ENCODE peak calls at places on chromosomes 16 and 17, in four cellular contexts. U is astrocyte, H is endodermal cell, N is IMR-90. I is an unnamed sample. For H3K4me1, the result is how much of the 10 kb centered on the place peaks cover.

GRCh38 chr17:72683506-72684404 is 408.7 kb downstream of the SLC39A11 start:
- DNase-seq in U (peak), H (peak), N (peak), I (no peak)

GRCh38 chr16:47853635-47854034 is 302.2 kb downstream of the ABCC12 start:
- DNase-seq in U (no peak), H (no peak), N (no peak), I (no peak)

GRCh38 chr17:81723651-81724209 is 11.6 kb downstream of the SLC25A10 start:
- DNase-seq in U (no peak), H (no peak), N (no peak), I (no peak)

GRCh38 chr16:73277066-73277465 is 229.1 kb upstream of the ZFHX3 start:
- DNase-seq in U (no peak), H (no peak), N (no peak), I (no peak)

GRCh38 chr16:84885024-84885910 is 65.5 kb downstream of the CRISPLD2 start:
- DNase-seq in U (peak), H (peak), N (no peak), I (no peak)

GRCh38 chr17:65389426-65389825 is 172.0 kb downstream of the AXIN2 start:
- DNase-seq in U (peak), H (no peak), N (peak), I (no peak)

GRCh38 chr17:74354123-74354522 is 7.5 kb downstream of the BTBD17 start:
- DNase-seq in U (no peak), H (peak), N (no peak), I (no peak)

GRCh38 chr16:55297910-55298175 is 26.2 kb upstream of the IRX6 start:
- DNase-seq in U (peak), H (no peak), N (peak), I (no peak)

GRCh38 chr16:30715777-30716445 is 16.9 kb downstream of the SRCAP start:
- DNase-seq in U (peak), H (no peak), N (peak), I (peak)

GRCh38 chr16:12097523-12098428 is 121.2 kb downstream of the SNX29 start:
- DNase-seq in U (peak), H (no peak), N (peak), I (peak)

GRCh38 chr17:47935961-47936360 is 5.4 kb upstream of the PNPO start:
- DNase-seq in U (peak), H (no peak), N (peak), I (no peak)

GRCh38 chr17:19346351-19347255 is 15.9 kb downstream of the B9D1 start:
- DNase-seq in U (peak), H (peak), N (peak), I (peak)

GRCh38 chr17:65074778-65075250 is 18.3 kb upstream of the GNA13 start:
- DNase-seq in U (no peak), H (peak), N (peak), I (peak)

GRCh38 chr16:27481282-27481934 is 68.3 kb downstream of the GTF3C1 start:
- DNase-seq in U (no peak), H (no peak), N (no peak), I (peak)

GRCh38 chr16:89999831-90000574 is 19.3 kb downstream of the DBNDD1 start:
- DNase-seq in U (no peak), H (no peak), N (no peak), I (no peak)

GRCh38 chr16:54697677-54698076 is 233.0 kb upstream of the IRX5 start:
- DNase-seq in U (no peak), H (no peak), N (no peak), I (no peak)

GRCh38 chr17:6524520-6524919 is 31.8 kb downstream of the PITPNM3 start:
- DNase-seq in U (peak), H (no peak), N (peak), I (no peak)

GRCh38 chr16:67483150-67483549 is at the start of gene AGRP:
- DNase-seq in U (no peak), H (no peak), N (no peak), I (no peak)

GRCh38 chr17:82384730-82385429 is 13.3 kb downstream of the UTS2R start:
- DNase-seq in U (peak), H (peak), N (peak), I (peak)

GRCh38 chr16:56641166-56641565 is 2.7 kb downstream of the MT1A start:
- DNase-seq in U (no peak), H (no peak), N (no peak), I (no peak)

GRCh38 chr16:56643080-56643778 is 4.8 kb downstream of the MT1A start:
- DNase-seq in U (peak), H (peak), N (no peak), I (peak)

GRCh38 chr16:56645311-56645710 is 6.4 kb upstream of the MT1B start:
- DNase-seq in U (no peak), H (no peak), N (no peak), I (no peak)

GRCh38 chr16:56645838-56646237 is 5.8 kb upstream of the MT1B start:
- DNase-seq in U (no peak), H (no peak), N (peak), I (no peak)

GRCh38 chr16:56643833-56644232 is 5.4 kb downstream of the MT1A start:
- DNase-seq in U (no peak), H (no peak), N (no peak), I (no peak)
- TF ChIP-seq CTCF in U (no peak), H (no peak), N (no peak), I (no peak)

GRCh38 chr16:10037771-10038170 is 144.5 kb downstream of the GRIN2A start:
- DNase-seq in U (peak), H (no peak), N (no peak), I (no peak)
- H3K9ac ChIP-seq in U (no peak), H (no peak), N (no peak), I (no peak)

GRCh38 chr17:80270104-80270503 is 9.5 kb downstream of the RNF213 start:
- DNase-seq in U (no peak), H (peak), N (no peak), I (no peak)
- H3K4me1 ChIP-seq in U (under half), H (under half), N (under half), I (under half)

GRCh38 chr17:50881182-50881581 is 15.0 kb upstream of the TOB1 start:
- DNase-seq in U (no peak), H (peak), N (no peak), I (no peak)

GRCh38 chr17:50875074-50875473 is 8.9 kb upstream of the TOB1 start:
- DNase-seq in U (no peak), H (no peak), N (no peak), I (no peak)

GRCh38 chr17:50882851-50883250 is 16.7 kb upstream of the TOB1 start:
- DNase-seq in U (peak), H (peak), N (peak), I (no peak)

GRCh38 chr17:50877838-50878237 is 11.7 kb upstream of the TOB1 start:
- DNase-seq in U (no peak), H (peak), N (no peak), I (no peak)

GRCh38 chr17:50879086-50879485 is 12.9 kb upstream of the TOB1 start:
- DNase-seq in U (no peak), H (peak), N (no peak), I (no peak)
- TF ChIP-seq CTCF in U (no peak), H (no peak), N (no peak), I (no peak)

GRCh38 chr16:70635356-70636016 is 10.9 kb upstream of the IL34 start:
- DNase-seq in U (peak), H (no peak), N (peak), I (no peak)
- H3K9ac ChIP-seq in U (peak), H (no peak), N (peak), I (no peak)

GRCh38 chr17:44875761-44876160 is 23.5 kb downstream of the EFTUD2 start:
- DNase-seq in U (no peak), H (no peak), N (no peak), I (no peak)
- H3K4me1 ChIP-seq in U (under half), H (under half), N (under half), I (under half)

DNA sequence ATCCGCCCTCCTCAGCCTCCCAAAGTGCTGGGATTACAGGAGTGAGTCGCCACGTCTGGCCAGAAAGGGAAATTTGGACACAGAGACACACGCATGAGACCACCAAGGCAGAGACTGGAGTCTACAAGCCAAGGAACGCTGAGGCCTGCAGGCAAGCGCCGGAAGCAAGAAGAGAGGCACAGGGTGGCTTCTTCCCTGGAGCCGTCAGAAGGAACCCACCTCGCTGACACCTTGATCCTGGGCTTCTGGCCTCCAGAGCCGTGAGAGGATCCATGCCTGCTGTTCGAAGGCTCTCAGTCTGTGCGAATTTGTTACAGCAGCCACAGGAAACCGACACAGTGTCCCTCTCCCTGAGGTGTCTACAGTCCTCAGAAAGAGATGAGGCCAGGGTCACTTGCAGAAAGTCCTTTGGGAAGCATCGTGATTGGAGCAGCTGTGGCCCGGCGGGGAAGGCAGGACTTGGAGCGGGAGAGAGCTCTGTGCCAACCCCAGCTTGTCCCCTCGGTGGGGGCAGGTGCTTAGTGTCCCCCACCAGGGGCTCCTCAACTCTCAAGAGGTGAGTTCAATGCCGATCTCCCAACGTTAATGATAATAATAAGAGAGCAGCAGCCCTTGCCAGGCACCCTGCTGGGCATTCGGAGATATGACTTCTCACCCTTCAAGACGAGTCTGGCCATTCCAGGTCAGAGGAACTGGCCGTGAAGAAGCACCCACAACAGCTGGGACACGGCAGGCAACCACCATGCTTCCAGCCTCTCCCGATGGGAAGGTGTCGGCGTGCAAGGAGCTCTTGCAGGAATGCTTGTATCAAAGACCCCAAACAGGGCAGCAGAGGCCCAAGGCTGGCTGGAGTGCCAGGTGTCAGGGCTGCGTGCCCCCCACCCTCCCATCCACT is 68.4 kb upstream of the TNRC6C start:
- DNase-seq in U (no peak), H (no peak), N (no peak), I (peak)
- TF ChIP-seq CTCF in U (no peak), H (no peak), N (no peak), I (no peak)

I was measured in kidney.